ENCODE peak calls at places on chromosomes 13 and 19, in nine cellular contexts. B is SK-N-SH; N is CD8-positive, alpha-beta T cell; H is hepatocyte; Z is suprapubic skin; A is CD4-positive, CD25-positive, alpha-beta regulatory T cell; P is endodermal cell; I is left ventricle myocardium inferior; F is ovary. Y is an unnamed sample.

GRCh38 chr13:76552807-76553206 is 333.4 kb downstream of the KCTD12 start:
- DNase-seq in B (no peak), N (no peak), H (no peak), Z (no peak), A (no peak), P (no peak), I (no peak), F (no peak), Y (no peak)

GRCh38 chr19:13764821-13765394 is 586 bp downstream of the MRI1 start:
- DNase-seq in B (peak; percentile 74), N (peak; percentile 43), H (peak; percentile 54), Z (no peak), A (no peak), P (peak; percentile 67), I (peak; percentile 38), F (peak; percentile 41), Y (no peak)

GRCh38 chr13:46629811-46630413 is 76.9 kb downstream of the LRCH1 start:
- DNase-seq in B (peak; percentile 49), N (no peak), H (no peak), Z (no peak), A (no peak), P (no peak), I (no peak), F (no peak), Y (no peak)

GRCh38 chr19:41029524-41030432 is 38.7 kb downstream of the CYP2B6 start:
- DNase-seq in B (no peak), N (no peak), H (no peak), Z (no peak), A (no peak), P (no peak), I (no peak), F (no peak), Y (no peak)

GRCh38 chr19:54196514-54196913 is 4.1 kb upstream of the RPS9 start:
- DNase-seq in B (no peak), N (no peak), H (no peak), Z (no peak), A (no peak), P (no peak), I (no peak), F (no peak), Y (no peak)

GRCh38 chr19:33390120-33390907 is 16.8 kb downstream of the CEBPG start:
- DNase-seq in B (peak; percentile 56), N (no peak), H (no peak), Z (peak; percentile 84), A (no peak), P (no peak), I (peak; percentile 69), F (peak; percentile 74), Y (no peak)

GRCh38 chr19:5624154-5624663 is 1.3 kb downstream of the SAFB start:
- DNase-seq in B (peak; percentile 35), N (peak; percentile 41), H (peak; percentile 60), Z (no peak), A (no peak), P (peak; percentile 45), I (peak; percentile 40), F (peak; percentile 56), Y (no peak)

GRCh38 chr13:61040180-61040579 is 375.5 kb downstream of the PCDH20 start:
- DNase-seq in B (no peak), N (no peak), H (no peak), Z (no peak), A (no peak), P (no peak), I (no peak), F (no peak), Y (no peak)

GRCh38 chr19:10418281-10419199 is 1.8 kb upstream of the PDE4A start:
- DNase-seq in B (peak; percentile 56), N (peak; percentile 59), H (peak; percentile 17), Z (no peak), A (peak; percentile 18), P (peak; percentile 72), I (no peak), F (no peak), Y (no peak)

GRCh38 chr19:48918801-48919247 is 14.7 kb upstream of the DHDH start:
- DNase-seq in B (peak; percentile 75), N (peak; percentile 33), H (no peak), Z (no peak), A (no peak), P (peak; percentile 90), I (no peak), F (no peak), Y (no peak)

GRCh38 chr13:40777166-40777956 is 6.4 kb upstream of the MRPS31 start:
- DNase-seq in B (peak; percentile 60), N (peak; percentile 25), H (peak; percentile 70), Z (no peak), A (peak; percentile 66), P (peak; percentile 79), I (no peak), F (no peak), Y (no peak)

GRCh38 chr19:7126132-7126531 is 56.6 kb downstream of the ZNF557 start:
- DNase-seq in B (no peak), N (no peak), H (no peak), Z (peak; percentile 40), A (no peak), P (no peak), I (no peak), F (no peak), Y (no peak)
- H3K36me3 ChIP-seq in B (peaks cover 14% of the 10 kb centered on the region), N (no peaks in the 10 kb centered on the region), H (peaks cover 14% of the 10 kb centered on the region), Z (peaks cover 94% of the 10 kb centered on the region), A (no peaks in the 10 kb centered on the region), P (peaks cover 37% of the 10 kb centered on the region), I (peaks cover 94% of the 10 kb centered on the region), F (peaks cover 9% of the 10 kb centered on the region), Y (peaks cover 82% of the 10 kb centered on the region)

GRCh38 chr19:7934766-7935165 is 8.7 kb downstream of the TIMM44 start:
- DNase-seq in B (no peak), N (no peak), H (no peak), Z (no peak), A (no peak), P (no peak), I (no peak), F (no peak), Y (no peak)

GRCh38 chr19:7932276-7932929 is 6.5 kb upstream of the CTXN1 start:
- DNase-seq in B (no peak), N (no peak), H (no peak), Z (no peak), A (no peak), P (no peak), I (no peak), F (no peak), Y (no peak)

GRCh38 chr19:7932930-7933300 is 7.0 kb upstream of the CTXN1 start:
- DNase-seq in B (no peak), N (no peak), H (no peak), Z (no peak), A (no peak), P (no peak), I (no peak), F (no peak), Y (no peak)

GRCh38 chr19:7933828-7934725 is 8.1 kb upstream of the CTXN1 start:
- DNase-seq in B (no peak), N (no peak), H (no peak), Z (no peak), A (no peak), P (no peak), I (no peak), F (no peak), Y (no peak)

DNA sequence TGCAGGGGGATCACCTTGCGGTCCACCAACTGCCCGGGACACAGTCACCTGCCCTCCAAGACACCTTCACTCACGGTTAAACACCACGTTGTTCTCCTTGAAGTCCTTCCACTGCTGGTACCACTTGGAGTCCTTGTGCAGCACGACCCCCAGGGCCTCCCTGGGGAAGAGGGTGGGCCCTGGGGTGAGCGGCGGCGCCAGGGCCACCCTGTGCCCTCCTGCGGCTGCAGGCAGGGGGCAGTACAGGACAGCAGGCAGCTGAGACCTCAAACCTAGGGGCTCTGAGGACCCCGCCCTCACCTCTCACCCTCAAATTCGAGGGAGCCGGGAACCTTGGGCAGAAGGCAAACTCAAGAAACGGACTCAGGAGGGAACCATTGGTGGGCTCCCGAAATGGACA is 7.5 kb upstream of the CTXN1 start:
- DNase-seq in B (peak; percentile 53), N (no peak), H (no peak), Z (no peak), A (no peak), P (no peak), I (no peak), F (no peak), Y (no peak)
- H3K36me3 ChIP-seq in B (peaks cover 38% of the 10 kb centered on the region), N (peaks cover 51% of the 10 kb centered on the region), H (no peaks in the 10 kb centered on the region), Z (peaks cover 81% of the 10 kb centered on the region), A (peaks cover 51% of the 10 kb centered on the region), P (peaks cover 70% of the 10 kb centered on the region), I (peaks cover 82% of the 10 kb centered on the region), F (no peaks in the 10 kb centered on the region), Y (peaks cover 72% of the 10 kb centered on the region)

GRCh38 chr19:47263169-47263560 is 6.8 kb downstream of the CCDC9 start:
- DNase-seq in B (no peak), N (no peak), H (no peak), Z (no peak), A (no peak), P (peak; percentile 71), I (no peak), F (no peak), Y (no peak)
- H3K36me3 ChIP-seq in B (peaks cover 50% of the 10 kb centered on the region), N (peaks cover 27% of the 10 kb centered on the region), H (no peaks in the 10 kb centered on the region), Z (peaks cover 89% of the 10 kb centered on the region), A (peaks cover 62% of the 10 kb centered on the region), P (peaks cover 78% of the 10 kb centered on the region), I (peaks cover 96% of the 10 kb centered on the region), F (no peaks in the 10 kb centered on the region), Y (peaks cover 61% of the 10 kb centered on the region)

DNA sequence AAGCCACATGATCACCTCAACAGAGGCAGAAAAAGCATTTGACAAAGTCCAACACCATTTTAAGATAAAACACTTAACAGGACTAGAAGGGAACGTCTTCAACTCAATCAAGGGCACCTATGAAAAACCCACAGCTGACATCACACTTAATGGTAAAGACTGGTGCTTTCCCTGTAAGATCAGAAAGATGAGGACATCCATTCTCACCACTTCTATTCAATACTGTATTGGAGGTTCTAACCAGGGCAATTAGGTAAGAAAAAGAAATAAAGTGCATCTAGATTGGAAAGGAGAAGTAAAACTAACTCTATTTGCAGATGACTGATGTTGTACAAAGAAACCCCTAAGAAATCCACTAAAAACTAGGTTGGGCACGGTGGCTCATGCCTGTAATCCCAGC is 11.2 kb upstream of the AKAP8 start:
- DNase-seq in B (no peak), N (no peak), H (no peak), Z (no peak), A (no peak), P (no peak), I (no peak), F (no peak), Y (no peak)
- H3K36me3 ChIP-seq in B (peaks cover 51% of the 10 kb centered on the region), N (peaks cover 26% of the 10 kb centered on the region), H (no peaks in the 10 kb centered on the region), Z (peaks cover 29% of the 10 kb centered on the region), A (peaks cover 43% of the 10 kb centered on the region), P (peaks cover 55% of the 10 kb centered on the region), I (peaks cover 46% of the 10 kb centered on the region), F (no peaks in the 10 kb centered on the region), Y (peaks cover 28% of the 10 kb centered on the region)

DNA sequence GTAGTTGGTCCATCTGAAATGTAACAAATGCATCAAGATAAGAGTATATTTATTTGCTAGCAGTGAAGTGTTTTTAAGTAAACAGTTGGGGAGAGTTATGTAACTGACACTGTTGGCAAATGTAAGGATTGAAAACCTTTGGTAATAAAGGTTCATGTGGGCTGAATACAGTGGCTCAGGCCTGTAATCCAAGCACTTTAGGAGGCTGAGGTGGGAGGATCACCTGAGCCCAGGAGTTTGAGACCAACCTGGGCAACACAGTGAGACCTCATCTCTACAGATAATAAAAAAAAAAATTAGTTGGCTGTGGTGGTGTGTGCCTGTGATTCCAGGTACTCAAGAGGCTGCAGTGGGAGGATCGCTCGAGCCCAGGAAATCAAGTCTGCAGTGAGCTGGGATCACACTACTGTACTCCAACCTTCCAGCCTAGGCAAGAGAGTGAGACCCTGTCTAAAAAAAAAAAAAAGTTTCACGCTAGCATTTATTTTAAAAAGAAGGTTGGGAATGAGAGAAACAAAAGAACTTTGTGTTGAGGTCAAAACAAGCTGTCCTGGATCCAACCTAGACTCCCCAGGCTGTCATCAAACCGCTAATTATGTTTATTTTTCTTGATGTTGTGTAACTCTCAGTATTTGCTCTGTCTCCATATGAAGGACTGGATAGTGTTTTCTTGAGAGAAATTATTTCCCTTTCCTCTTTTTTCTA is 20.7 kb downstream of the SETDB2 start:
- DNase-seq in B (no peak), N (no peak), H (no peak), Z (no peak), A (no peak), P (no peak), I (no peak), F (no peak), Y (no peak)
- H3K36me3 ChIP-seq in B (peaks cover 61% of the 10 kb centered on the region), N (peaks cover 28% of the 10 kb centered on the region), H (no peaks in the 10 kb centered on the region), Z (peaks cover 52% of the 10 kb centered on the region), A (peaks cover 82% of the 10 kb centered on the region), P (peaks cover 61% of the 10 kb centered on the region), I (peaks cover 92% of the 10 kb centered on the region), F (no peaks in the 10 kb centered on the region), Y (peaks cover 17% of the 10 kb centered on the region)